ENCODE peak calls at places on chromosomes 1 and 21, in eight cellular contexts. X is stomach, A is psoas muscle, N is endothelial cell, Q is progenitor cell of endocrine pancreas, V is MCF 10A, K is neural crest cell, F is HFF-Myc. C is an unnamed sample.

GRCh38 chr1:226628624-226629155 is 80.1 kb downstream of the STUM start:
- DNase-seq in F (no peak), A (peak), N (no peak), V (no peak), Q (no peak), X (peak), K (no peak), C (no peak)

GRCh38 chr1:156055649-156056048 is 1.1 kb downstream of the LAMTOR2 start:
- DNase-seq in Q (no peak), K (no peak), V (no peak), N (no peak), F (no peak), X (no peak), A (no peak), C (no peak)

GRCh38 chr1:227654858-227655752 is 80.0 kb downstream of the JMJD4 start:
- DNase-seq in N (no peak), K (no peak), X (no peak), A (no peak), V (peak), Q (no peak), F (no peak), C (no peak)

GRCh38 chr1:153217212-153217611 is at the start of gene PRR9:
- DNase-seq in N (no peak), Q (no peak), F (no peak), V (no peak), K (no peak), X (no peak), A (no peak), C (no peak)

GRCh38 chr1:36321119-36321951 is 2.1 kb downstream of the EVA1B start:
- DNase-seq in Q (no peak), V (no peak), X (peak), K (peak), N (peak), A (peak), F (peak), C (peak)

GRCh38 chr1:160618763-160619274 is 28.0 kb downstream of the SLAMF1 start:
- DNase-seq in N (no peak), Q (no peak), K (no peak), A (no peak), F (no peak), V (no peak), X (no peak), C (no peak)

GRCh38 chr1:36326499-36326898 is 3.1 kb upstream of the EVA1B start:
- DNase-seq in A (no peak), K (no peak), N (no peak), V (peak), F (no peak), X (no peak), Q (no peak), C (no peak)

GRCh38 chr1:205343431-205344009 is 13.2 kb downstream of the KLHDC8A start:
- DNase-seq in K (peak), F (no peak), A (peak), N (peak), V (no peak), Q (peak), X (no peak), C (no peak)

GRCh38 chr1:58545591-58546519 is 671 bp downstream of the OMA1 start:
- DNase-seq in Q (peak), A (peak), F (peak), K (peak), V (peak), N (peak), X (peak), C (peak)

GRCh38 chr1:212218065-212218464 is 67.1 kb upstream of the PPP2R5A start:
- DNase-seq in V (no peak), F (no peak), K (no peak), A (no peak), X (peak), N (no peak), Q (no peak), C (no peak)

GRCh38 chr1:89598450-89599331 is 34.2 kb upstream of the LRRC8C start:
- DNase-seq in X (no peak), N (peak), K (no peak), A (no peak), V (peak), F (no peak), Q (no peak), C (no peak)

DNA sequence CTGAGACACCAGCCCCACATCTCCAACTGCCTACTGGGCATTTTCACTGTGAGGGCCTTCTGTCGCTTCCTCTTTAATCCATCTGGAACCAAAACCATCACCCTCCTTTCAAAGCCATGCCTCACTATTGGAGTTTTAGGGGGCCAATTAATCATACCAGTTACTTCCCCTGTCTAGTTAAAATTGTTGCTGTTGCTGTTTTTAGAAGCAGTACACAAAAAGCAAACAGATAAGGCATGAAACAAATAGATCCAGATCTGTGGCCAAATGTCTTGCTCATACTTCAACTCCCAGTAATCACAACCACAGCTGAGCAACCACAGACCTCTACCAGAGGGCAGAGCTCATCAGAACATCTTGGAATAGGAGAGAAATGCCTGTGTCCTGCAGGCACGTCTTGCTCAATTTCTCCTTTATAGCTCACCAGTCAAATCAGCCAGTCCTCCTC is 133.8 kb upstream of the C1orf105 start:
- DNase-seq in A (peak), F (peak), N (no peak), K (no peak), Q (no peak), V (peak), X (no peak), C (no peak)
- TF ChIP-seq CTCF in A (no peak), F (no peak), N (no peak), K (no peak), Q (no peak), V (no peak), X (no peak), C (no peak)

GRCh38 chr1:53120659-53121058 is 21.8 kb downstream of the SLC1A7 start:
- DNase-seq in V (no peak), N (no peak), A (peak), K (no peak), X (no peak), Q (no peak), F (no peak), C (no peak)
- TF ChIP-seq CTCF in V (no peak), N (no peak), A (no peak), K (no peak), X (no peak), Q (no peak), F (no peak), C (no peak)

GRCh38 chr21:38793926-38794713 is 11.6 kb upstream of the ETS2 start:
- DNase-seq in X (no peak), V (no peak), N (no peak), F (no peak), K (no peak), A (no peak), Q (no peak), C (no peak)
- TF ChIP-seq CTCF in X (no peak), V (no peak), N (no peak), F (no peak), K (no peak), A (no peak), Q (no peak), C (no peak)

DNA sequence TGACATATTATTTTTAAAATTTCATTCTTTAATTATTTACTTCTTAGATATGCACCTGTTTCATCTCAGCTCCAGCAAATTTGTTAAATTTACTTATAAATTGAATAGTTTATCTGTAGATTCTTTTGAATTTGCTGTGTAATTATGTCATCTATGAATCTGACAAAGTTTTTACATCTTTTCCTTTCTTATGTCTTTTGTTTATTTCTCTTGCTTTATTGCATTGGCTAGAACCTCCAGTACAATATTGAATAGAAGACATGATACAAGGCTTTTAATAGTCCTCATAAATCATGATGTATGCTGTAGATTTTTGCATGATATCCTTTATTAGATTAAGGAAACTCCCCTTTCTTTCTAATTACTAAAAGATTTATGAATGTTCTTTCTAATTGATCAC is 20.8 kb downstream of the CR1 start:
- DNase-seq in K (no peak), A (no peak), Q (no peak), V (no peak), X (no peak), N (no peak), F (no peak), C (no peak)
- TF ChIP-seq CTCF in K (no peak), A (no peak), Q (no peak), V (no peak), X (no peak), N (no peak), F (no peak), C (no peak)

DNA sequence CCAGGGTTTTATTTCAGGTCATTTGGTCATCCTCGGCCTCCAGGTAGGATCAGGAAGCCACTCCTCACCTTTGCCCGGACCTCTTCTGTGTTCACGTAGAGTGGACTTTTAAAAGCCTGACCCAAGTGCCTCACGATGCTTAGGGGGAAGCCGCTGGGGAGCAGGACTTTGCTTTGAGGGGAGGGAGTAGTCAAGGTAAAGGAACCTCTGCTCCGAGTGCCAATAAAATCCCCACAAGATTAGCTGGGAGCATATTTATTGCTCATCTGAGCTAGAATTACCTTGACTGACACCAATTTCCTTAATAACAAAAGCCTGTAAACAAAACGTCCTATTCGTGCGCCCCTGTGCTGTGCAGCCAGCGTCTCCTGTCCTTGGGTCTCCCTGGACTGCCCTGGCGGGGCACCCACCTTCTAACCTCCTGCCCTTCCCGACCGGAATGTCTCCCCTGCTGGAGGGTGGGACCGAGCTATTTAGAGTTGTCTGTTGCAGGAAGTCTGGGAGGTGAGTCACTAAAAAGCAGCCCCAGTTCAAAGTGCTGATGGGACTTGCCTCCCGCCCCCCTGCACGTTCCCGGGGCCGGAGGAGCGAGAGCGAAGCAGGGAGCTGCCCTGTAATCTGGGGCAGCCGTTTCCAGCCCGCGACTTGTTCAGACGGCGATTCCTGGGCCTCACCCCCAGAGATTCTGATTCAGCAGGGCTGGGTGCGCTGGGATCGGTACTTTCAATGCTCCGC is 818 bp upstream of the DHRS3 start:
- DNase-seq in K (no peak), N (peak), A (peak), X (peak), V (peak), Q (peak), F (peak), C (peak)
- TF ChIP-seq CTCF in K (no peak), N (no peak), A (no peak), X (no peak), V (no peak), Q (no peak), F (no peak), C (no peak)

GRCh38 chr1:84020151-84020550 is 21.2 kb upstream of the TTLL7 start:
- DNase-seq in V (no peak), K (no peak), A (no peak), Q (peak), X (no peak), N (no peak), F (no peak), C (no peak)
- TF ChIP-seq CTCF in V (no peak), K (no peak), A (no peak), Q (no peak), X (no peak), N (no peak), F (no peak), C (no peak)

C was measured in GM13976.